ENCODE peak calls at places on chromosomes 11 and 22, in eight cellular contexts. G is BJ, O is MM.1S, Z is progenitor cell of endocrine pancreas, W is foreskin keratinocyte, J is AG10803, M is PC-9, B is astrocyte of the cerebellum. H is an unnamed sample.

GRCh38 chr11:75592699-75593098 is 30.6 kb downstream of the SERPINH1 start:
- DNase-seq in G (no peak), O (no peak), Z (no peak), W (no peak), J (no peak), M (no peak), B (no peak), H (no peak)

GRCh38 chr11:2890466-2891241 is 5.1 kb upstream of the CDKN1C start:
- DNase-seq in G (no peak), O (no peak), Z (no peak), W (peak; percentile 20), J (no peak), M (no peak), B (no peak), H (no peak)

GRCh38 chr11:105045897-105046296 is 762 bp upstream of the CARD16 start:
- DNase-seq in G (no peak), O (no peak), Z (no peak), W (no peak), J (peak; percentile 49), M (no peak), B (no peak), H (no peak)

GRCh38 chr11:94139421-94139820 is 10.8 kb downstream of the PANX1 start:
- DNase-seq in G (no peak), O (no peak), Z (no peak), W (no peak), J (no peak), M (no peak), B (no peak), H (no peak)

GRCh38 chr11:76007179-76007578 is 192.2 kb downstream of the UVRAG start:
- DNase-seq in G (no peak), O (no peak), Z (no peak), W (no peak), J (no peak), M (no peak), B (no peak), H (no peak)

GRCh38 chr11:120613264-120614226 is 102.0 kb downstream of the GRIK4 start:
- DNase-seq in G (no peak), O (no peak), Z (no peak), W (no peak), J (no peak), M (no peak), B (no peak), H (peak; percentile 72)

GRCh38 chr11:61773826-61774225 is 18.6 kb downstream of the TMEM258 start:
- DNase-seq in G (no peak), O (no peak), Z (no peak), W (no peak), J (no peak), M (no peak), B (no peak), H (no peak)

GRCh38 chr11:2528301-2529050 is 83.7 kb downstream of the KCNQ1 start:
- DNase-seq in G (no peak), O (no peak), Z (no peak), W (peak; percentile 7), J (no peak), M (no peak), B (no peak), H (no peak)

GRCh38 chr22:47160141-47160541 is 397.7 kb downstream of the TBC1D22A start:
- DNase-seq in G (no peak), O (no peak), Z (no peak), W (no peak), J (no peak), M (no peak), B (no peak), H (no peak)

GRCh38 chr22:28341001-28341400 is 338.6 kb downstream of the TTC28 start:
- DNase-seq in G (no peak), O (no peak), Z (no peak), W (peak; percentile 58), J (peak; percentile 64), M (no peak), B (peak; percentile 18), H (no peak)

DNA sequence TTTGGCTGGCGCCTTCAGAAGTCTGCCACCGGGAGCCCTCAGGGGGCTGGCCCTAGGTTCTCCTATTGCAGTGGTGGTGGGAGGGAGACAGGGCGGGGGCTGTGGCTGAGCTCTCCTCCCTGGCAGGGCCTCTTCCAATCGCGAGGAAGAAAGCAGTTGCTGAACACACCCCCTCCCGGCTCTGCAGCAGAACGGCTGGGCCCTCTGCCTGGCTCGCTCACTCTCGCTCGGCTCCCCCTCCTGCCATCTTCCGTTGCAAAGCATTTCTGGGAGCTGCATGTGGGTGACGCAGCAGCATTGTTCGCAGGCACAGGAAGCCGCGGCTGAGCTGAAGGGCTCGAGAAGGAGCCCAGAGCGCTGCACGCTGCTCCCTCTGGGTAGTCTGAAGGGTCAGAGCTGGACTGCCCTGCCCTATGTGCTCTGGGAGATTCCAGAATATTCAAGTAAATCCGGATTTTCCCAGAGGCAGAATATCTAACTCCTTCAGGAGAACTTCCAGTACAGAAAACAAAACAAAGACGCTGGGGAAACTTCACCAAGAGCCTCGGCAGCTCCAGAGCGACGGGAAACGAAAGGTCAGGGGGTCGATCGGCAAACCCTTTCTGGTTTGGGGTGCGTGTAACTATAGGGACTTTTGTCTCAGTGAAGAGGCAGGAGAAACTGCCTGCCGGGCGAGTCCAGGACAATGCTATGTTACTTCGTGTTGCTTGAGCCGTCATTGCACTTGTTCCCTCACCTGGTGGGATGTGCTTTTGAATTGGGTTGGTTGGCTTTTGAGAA is 26.3 kb upstream of the GRK2 start:
- DNase-seq in G (peak; percentile 96), O (peak; percentile 99), Z (peak; percentile 87), W (peak; percentile 97), J (peak; percentile 99), M (peak; percentile 99), B (peak; percentile 97), H (peak; percentile 90)
- TF ChIP-seq CTCF in G (peak; percentile 36), O (no peak), Z (no peak), W (no peak), J (peak; percentile 17), M (no peak), B (no peak), H (no peak)

DNA sequence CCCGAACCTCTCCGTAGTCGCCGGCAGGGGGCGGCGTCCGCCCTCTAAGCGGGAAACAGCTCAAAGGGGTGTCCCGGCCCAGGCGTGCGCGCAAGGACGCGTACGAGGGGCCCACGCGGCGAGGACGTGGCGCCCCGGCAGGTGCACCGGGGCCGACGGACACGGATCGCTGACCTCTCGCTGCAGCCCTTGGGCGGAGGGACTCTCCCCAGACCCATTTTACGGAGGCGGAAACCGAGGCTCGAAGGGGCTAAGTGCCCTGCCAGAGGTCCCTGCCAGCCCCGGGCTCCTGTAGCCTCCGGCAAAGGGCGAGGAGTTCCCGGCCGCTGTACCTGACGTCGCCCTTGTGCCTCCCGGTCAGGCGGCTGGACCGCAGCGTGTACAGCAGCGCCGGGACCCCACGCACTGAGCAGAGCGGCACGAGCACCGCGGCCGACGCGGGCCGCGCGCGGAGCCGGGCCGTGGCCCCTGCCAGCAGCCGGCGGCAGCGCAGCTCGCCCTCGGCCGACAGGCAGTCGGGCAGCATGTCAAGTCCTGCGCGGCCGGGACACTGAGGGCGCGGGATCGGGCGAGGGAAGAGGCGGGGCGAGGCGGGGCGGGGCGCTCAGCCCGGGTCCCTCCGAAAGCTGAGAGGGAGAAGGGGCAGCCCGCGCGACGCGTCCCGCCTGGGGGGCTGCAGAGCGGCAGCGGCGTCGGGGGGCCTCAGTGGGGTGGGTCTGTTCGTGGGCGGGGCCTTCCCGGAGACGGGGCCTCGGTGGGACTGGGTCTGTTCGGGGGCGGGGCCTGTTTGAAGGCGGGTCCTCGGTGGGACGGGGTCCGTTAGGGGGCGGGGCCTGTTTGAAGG is at the start of gene NUDT8:
- DNase-seq in G (no peak), O (peak; percentile 93), Z (peak; percentile 68), W (peak; percentile 72), J (peak; percentile 72), M (peak; percentile 80), B (peak; percentile 47), H (peak; percentile 90)
- TF ChIP-seq CTCF in G (peak; percentile 86), O (peak; percentile 94), Z (peak; percentile 90), W (peak; percentile 97), J (peak; percentile 70), M (peak; percentile 96), B (no peak), H (peak; percentile 87)

GRCh38 chr11:37223962-37224361 is 625.9 kb upstream of the RAG2 start:
- DNase-seq in G (no peak), O (no peak), Z (no peak), W (no peak), J (no peak), M (no peak), B (no peak), H (no peak)
- TF ChIP-seq CTCF in G (no peak), O (no peak), Z (no peak), W (no peak), J (no peak), M (no peak), B (no peak), H (no peak)

GRCh38 chr11:20672575-20672974 is 3.2 kb downstream of the NELL1 start:
- DNase-seq in G (no peak), O (peak; percentile 23), Z (no peak), W (no peak), J (no peak), M (no peak), B (no peak), H (no peak)
- TF ChIP-seq CTCF in G (peak; percentile 30), O (peak; percentile 37), Z (peak; percentile 51), W (peak; percentile 48), J (peak; percentile 43), M (peak; percentile 57), B (peak; percentile 28), H (peak; percentile 16)

DNA sequence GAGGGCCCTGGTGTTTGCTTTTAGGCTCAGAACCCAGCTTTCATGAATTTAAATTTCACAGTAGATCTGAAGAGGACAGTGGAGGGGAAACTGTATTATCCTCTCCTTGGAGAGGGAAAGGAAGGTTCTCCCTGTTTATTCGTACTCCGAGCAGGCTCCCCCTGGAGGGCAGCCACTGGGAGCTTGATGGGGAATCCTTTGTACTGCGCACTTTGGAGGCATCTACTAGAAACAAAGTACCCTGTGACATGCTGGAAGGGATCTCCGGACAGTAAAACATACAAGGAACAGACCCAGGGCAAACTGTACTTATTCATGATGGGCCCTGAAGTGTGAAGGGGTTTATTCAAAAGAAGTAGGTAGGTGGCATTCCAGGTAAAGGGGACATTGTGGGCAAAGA is 27.2 kb downstream of the NAV2 start:
- DNase-seq in G (no peak), O (no peak), Z (no peak), W (no peak), J (peak; percentile 26), M (no peak), B (no peak), H (no peak)
- TF ChIP-seq CTCF in G (peak; percentile 54), O (no peak), Z (peak; percentile 49), W (no peak), J (peak; percentile 54), M (no peak), B (peak; percentile 55), H (no peak)

GRCh38 chr22:45462034-45462655 is 40.5 kb upstream of the FBLN1 start:
- DNase-seq in G (no peak), O (no peak), Z (no peak), W (no peak), J (no peak), M (no peak), B (no peak), H (no peak)
- TF ChIP-seq CTCF in G (no peak), O (peak; percentile 33), Z (peak; percentile 65), W (peak; percentile 26), J (no peak), M (peak; percentile 59), B (no peak), H (no peak)

H was measured in GM13976.